ENCODE peak calls at places on chromosomes 3 and 15, in seven cellular contexts. T, J, M, Q, U, P and G are unnamed samples.

GRCh38 chr3:139954146-139954545 is 19.2 kb downstream of the CLSTN2 start:
- DNase-seq in M (no peak), Q (no peak), J (no peak), T (no peak), U (no peak), P (no peak), G (no peak)

GRCh38 chr15:91961357-91961756 is 107.8 kb downstream of the SLCO3A1 start:
- DNase-seq in U (no peak), T (no peak), J (no peak), P (no peak), M (no peak), Q (no peak), G (no peak)

GRCh38 chr15:64950888-64951287 is 38.8 kb downstream of the SPG21 start:
- DNase-seq in U (peak), Q (no peak), T (no peak), P (no peak), M (no peak), J (no peak), G (no peak)

GRCh38 chr3:129282727-129283327 is 4.2 kb downstream of the HMCES start:
- DNase-seq in Q (no peak), T (peak), M (no peak), J (no peak), P (no peak), U (peak), G (no peak)

GRCh38 chr15:69008056-69008455 is 6.4 kb upstream of the NOX5 start:
- DNase-seq in U (no peak), M (no peak), T (no peak), Q (no peak), P (no peak), J (no peak), G (no peak)

GRCh38 chr3:148178508-148178907 is 519.2 kb upstream of the AGTR1 start:
- DNase-seq in Q (no peak), U (peak), M (no peak), T (no peak), J (no peak), P (no peak), G (no peak)

GRCh38 chr3:4830586-4830914 is 148.7 kb upstream of the BHLHE40 start:
- DNase-seq in Q (no peak), P (no peak), T (no peak), M (no peak), U (no peak), J (no peak), G (no peak)

GRCh38 chr3:179682681-179683080 is 29.8 kb downstream of the USP13 start:
- DNase-seq in Q (no peak), M (no peak), T (no peak), J (no peak), U (no peak), P (no peak), G (no peak)

GRCh38 chr15:70503798-70504304 is 259.5 kb downstream of the UACA start:
- DNase-seq in P (no peak), J (no peak), T (no peak), U (no peak), Q (no peak), M (no peak), G (no peak)

GRCh38 chr3:136733317-136733833 is 18.8 kb downstream of the STAG1 start:
- DNase-seq in U (peak), Q (no peak), M (no peak), P (no peak), T (no peak), J (no peak), G (no peak)

GRCh38 chr3:158381274-158381868 is 189.6 kb upstream of the MLF1 start:
- DNase-seq in M (no peak), J (no peak), T (no peak), P (no peak), Q (no peak), U (peak), G (no peak)

GRCh38 chr15:40934457-40934856 is 5.3 kb downstream of the DLL4 start:
- DNase-seq in U (no peak), J (no peak), T (no peak), P (no peak), M (no peak), Q (no peak), G (no peak)

GRCh38 chr3:126476166-126476975 is 680 bp upstream of the ZXDC start:
- DNase-seq in T (peak), M (peak), J (peak), U (peak), P (peak), Q (peak), G (peak)

GRCh38 chr3:61894988-61895935 is 333.9 kb downstream of the PTPRG start:
- DNase-seq in T (no peak), P (peak), J (no peak), Q (peak), M (peak), U (peak), G (peak)

GRCh38 chr3:33751320-33751719 is 33.3 kb upstream of the CLASP2 start:
- DNase-seq in T (no peak), P (no peak), J (no peak), Q (no peak), U (no peak), M (no peak), G (no peak)

GRCh38 chr3:197912770-197913476 is 37.1 kb upstream of the RPL35A start:
- DNase-seq in P (no peak), M (no peak), J (no peak), U (no peak), Q (peak), T (no peak), G (no peak)

GRCh38 chr15:78071378-78071777 is 6.1 kb downstream of the TBC1D2B start:
- DNase-seq in P (no peak), J (no peak), T (no peak), M (no peak), U (no peak), Q (no peak), G (peak)
- H3K27ac ChIP-seq in P (peak), J (peak), T (peak), M (peak), U (no peak), Q (no peak), G (peak)

DNA sequence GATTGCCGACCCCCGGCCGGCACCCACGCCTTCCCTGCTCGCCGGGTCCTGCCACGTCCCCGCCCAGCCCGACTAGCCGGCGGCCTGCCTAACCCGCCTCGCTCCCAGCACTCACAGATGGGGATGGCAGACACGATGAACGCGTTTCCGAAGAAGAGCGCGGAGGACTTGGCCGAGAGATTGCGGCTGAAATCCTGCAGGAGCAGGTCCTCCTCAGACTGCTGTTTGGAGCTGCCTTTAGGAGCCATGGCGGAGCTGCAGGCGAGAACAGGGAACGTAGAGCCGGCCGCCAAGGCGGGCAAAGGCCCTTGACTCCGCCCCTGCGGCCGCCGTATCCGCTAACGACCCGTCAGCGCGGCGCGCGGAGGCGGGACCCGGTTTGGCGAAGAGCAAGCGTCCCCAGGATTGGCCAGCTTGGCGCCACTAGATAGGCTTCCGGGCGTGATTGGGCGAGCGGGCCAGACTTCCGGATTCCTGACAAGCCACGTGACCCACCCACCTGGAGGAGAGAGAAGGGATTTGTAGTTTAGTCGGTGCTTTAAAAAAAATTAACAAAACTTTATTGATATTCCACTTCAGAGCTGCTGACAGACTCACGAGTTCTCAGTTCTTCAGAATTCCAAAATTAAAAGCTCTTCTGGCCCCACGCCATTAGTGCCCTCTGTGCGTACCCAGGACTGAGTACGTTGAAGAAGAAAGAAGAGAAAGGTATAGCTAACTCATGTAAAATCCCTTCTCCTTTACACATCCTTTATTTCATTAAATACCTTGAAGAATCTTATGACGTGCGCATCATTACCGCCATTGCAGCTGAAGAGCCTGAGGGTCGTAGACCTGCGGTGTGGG is at the start of gene SSR3:
- DNase-seq in U (peak), J (peak), Q (peak), P (peak), T (peak), M (peak), G (peak)
- TF ChIP-seq CTCF in U (no peak), J (peak), Q (peak), P (peak), T (no peak), M (peak), G (peak)

GRCh38 chr3:66572090-66572632 is 71.3 kb upstream of the LRIG1 start:
- DNase-seq in M (no peak), Q (no peak), T (no peak), P (no peak), J (no peak), U (no peak), G (no peak)
- H3K4me3 ChIP-seq in M (no peak), Q (no peak), T (no peak), P (no peak), J (no peak), U (no peak), G (no peak)

GRCh38 chr15:80630981-80631380 is 64.1 kb upstream of the ABHD17C start:
- DNase-seq in P (no peak), Q (no peak), M (no peak), T (no peak), U (no peak), J (no peak), G (no peak)

GRCh38 chr15:80620931-80621330 is 74.2 kb upstream of the ABHD17C start:
- DNase-seq in Q (no peak), J (no peak), M (no peak), T (no peak), P (no peak), U (peak), G (no peak)

DNA sequence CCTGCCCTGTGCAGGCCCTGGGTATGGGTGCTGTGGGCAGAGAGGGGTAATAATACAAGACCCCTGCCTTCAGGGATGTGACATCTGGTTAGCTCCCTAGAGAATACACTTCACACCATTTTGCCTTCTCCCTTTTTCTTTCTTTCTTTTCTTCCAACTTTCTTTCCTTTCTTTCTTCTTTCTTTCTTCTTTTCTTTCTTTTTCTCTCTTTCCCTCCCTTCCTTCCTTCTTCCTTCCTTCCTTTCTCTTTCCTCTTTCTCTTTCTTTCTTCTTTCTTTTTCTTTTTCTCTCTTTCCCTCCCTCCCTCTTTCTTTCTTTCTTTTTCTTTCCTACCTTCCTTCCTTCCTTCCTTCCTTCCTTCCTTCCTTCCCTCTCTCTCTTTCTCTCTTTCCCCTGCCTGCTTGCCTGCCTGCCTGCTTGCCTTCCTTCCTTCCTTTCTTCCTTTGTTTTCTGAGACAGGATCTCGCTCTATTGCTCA is 68.4 kb upstream of the ABHD17C start:
- DNase-seq in P (no peak), U (no peak), J (no peak), M (no peak), Q (no peak), T (no peak), G (no peak)
- H3K27ac ChIP-seq in P (no peak), U (no peak), J (no peak), M (no peak), Q (no peak), T (no peak), G (no peak)

DNA sequence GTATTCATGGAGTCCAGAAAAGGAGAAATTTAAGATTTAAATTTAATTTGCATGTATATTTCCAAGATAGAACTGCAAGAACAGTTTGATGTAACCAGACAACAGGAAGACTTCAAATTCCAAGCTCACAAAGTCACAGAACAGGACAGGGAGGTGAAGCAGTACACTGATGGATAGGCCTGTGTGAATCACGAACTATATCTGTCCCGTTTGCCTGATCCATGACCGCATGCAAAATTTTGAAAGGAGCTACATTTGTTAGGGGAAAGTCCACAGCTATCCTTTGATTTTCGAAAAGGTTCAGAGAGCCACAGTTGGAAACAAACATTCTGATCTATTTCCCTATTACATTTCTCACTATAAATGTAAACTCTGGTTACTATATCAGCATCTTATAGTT is 79.5 kb upstream of the SLC12A8 start:
- DNase-seq in U (no peak), P (no peak), T (no peak), Q (no peak), M (no peak), J (no peak), G (no peak)
- TF ChIP-seq CTCF in U (no peak), P (no peak), T (no peak), Q (no peak), M (no peak), J (no peak), G (no peak)

DNA sequence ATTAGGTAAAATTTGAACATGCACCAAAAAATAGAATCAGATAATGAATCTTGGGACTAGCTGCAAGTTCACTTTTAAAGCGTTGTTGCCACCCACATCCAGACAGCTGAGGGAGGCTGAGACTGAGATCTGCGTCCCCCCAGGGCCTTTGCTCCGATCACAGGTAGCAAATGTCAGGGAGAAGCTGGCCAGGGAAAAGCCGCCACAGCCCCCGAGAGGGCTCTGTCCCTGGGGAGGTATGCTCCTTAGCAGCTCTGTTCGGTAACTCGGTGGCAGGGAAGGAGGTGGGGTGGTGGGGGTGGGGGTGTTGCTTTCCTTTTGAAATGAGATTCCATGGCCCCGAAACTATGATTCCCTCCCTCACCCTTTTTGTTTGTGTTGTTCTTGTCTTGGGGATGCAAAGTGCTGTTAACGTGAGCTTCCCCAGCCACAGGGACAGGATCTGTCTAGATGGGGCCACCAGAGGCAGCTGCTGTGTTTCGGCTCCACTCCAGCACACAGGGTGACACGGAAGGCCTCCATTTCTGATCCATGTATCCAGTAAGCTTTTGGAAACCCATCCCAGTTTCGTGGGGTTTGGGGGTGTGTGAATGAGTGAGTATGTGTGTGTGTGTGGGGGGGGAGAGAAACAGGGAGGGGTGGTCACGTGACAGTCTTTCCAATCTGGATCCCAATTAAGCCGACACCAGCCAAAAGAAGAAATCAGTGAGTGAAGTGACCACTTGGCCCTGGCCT is 1.1 kb upstream of the MINAR1 start:
- DNase-seq in Q (peak), P (no peak), T (no peak), U (no peak), M (no peak), J (no peak), G (no peak)
- H3K4me3 ChIP-seq in Q (no peak), P (no peak), T (no peak), U (peak), M (peak), J (peak), G (peak)